ENCODE peak calls at places on chromosome 18, in four cellular contexts. G, P, S and M are unnamed samples.

GRCh38 chr18:9403795-9404564 is 69.4 kb downstream of the TWSG1 start:
- DNase-seq in P (no peak), S (no peak), G (no peak), M (no peak)

GRCh38 chr18:78427081-78427480 is 552.5 kb upstream of the SALL3 start:
- DNase-seq in G (no peak), S (no peak), P (no peak), M (no peak)

GRCh38 chr18:45723921-45724320 is at the start of gene SLC14A1:
- DNase-seq in G (no peak), P (no peak), S (no peak), M (no peak)

GRCh38 chr18:50662775-50663383 is 103.0 kb downstream of the MAPK4 start:
- DNase-seq in P (no peak), S (no peak), G (no peak), M (peak; percentile 18)

GRCh38 chr18:73766915-73767314 is 380.7 kb downstream of the FBXO15 start:
- DNase-seq in S (no peak), P (no peak), G (no peak), M (no peak)

GRCh38 chr18:7111134-7111533 is 6.5 kb downstream of the LAMA1 start:
- DNase-seq in G (no peak), S (no peak), P (no peak), M (no peak)

GRCh38 chr18:3014501-3015202 is 1.7 kb upstream of the LPIN2 start:
- DNase-seq in S (peak; percentile 60), G (no peak), P (no peak), M (peak; percentile 27)

GRCh38 chr18:62069556-62069955 is 117.3 kb downstream of the PIGN start:
- DNase-seq in G (no peak), S (no peak), P (no peak), M (no peak)

GRCh38 chr18:48814490-48815181 is 136.1 kb downstream of the SMAD7 start:
- DNase-seq in G (peak; percentile 14), P (no peak), S (no peak), M (no peak)

GRCh38 chr18:9494778-9495302 is 19.5 kb downstream of the RALBP1 start:
- DNase-seq in G (no peak), P (no peak), S (no peak), M (no peak)

GRCh38 chr18:60372598-60372997 is at the start of gene MC4R:
- DNase-seq in P (peak; percentile 29), G (no peak), S (no peak), M (no peak)

GRCh38 chr18:8685141-8685913 is 20.0 kb upstream of the MTCL1 start:
- DNase-seq in G (no peak), P (no peak), S (no peak), M (no peak)

GRCh38 chr18:79599503-79599931 is 80.1 kb upstream of the CTDP1 start:
- DNase-seq in G (peak; percentile 29), S (no peak), P (peak; percentile 37), M (no peak)

GRCh38 chr18:48408727-48409590 is at the start of gene ZBTB7C:
- DNase-seq in P (no peak), S (peak; percentile 3), G (peak; percentile 68), M (peak; percentile 72)

GRCh38 chr18:25033747-25034471 is 318.1 kb downstream of the ZNF521 start:
- DNase-seq in P (no peak), G (no peak), S (no peak), M (no peak)

GRCh38 chr18:79766308-79766707 is 31.4 kb upstream of the KCNG2 start:
- DNase-seq in G (peak; percentile 31), P (no peak), S (no peak), M (no peak)

GRCh38 chr18:44725300-44726096 is 44.8 kb downstream of the SETBP1 start:
- DNase-seq in S (peak; percentile 79), G (no peak), P (no peak), M (no peak)

GRCh38 chr18:61400016-61400630 is 66.9 kb downstream of the CDH20 start:
- DNase-seq in S (peak; percentile 36), P (no peak), G (no peak), M (no peak)

GRCh38 chr18:55477537-55478300 is 110.3 kb downstream of the TCF4 start:
- DNase-seq in G (no peak), S (peak; percentile 81), P (no peak), M (peak; percentile 38)

GRCh38 chr18:63260075-63260754 is 59.4 kb downstream of the BCL2 start:
- DNase-seq in S (no peak), P (no peak), G (no peak), M (no peak)

GRCh38 chr18:62586148-62586774 is 63.4 kb downstream of the ZCCHC2 start:
- DNase-seq in P (peak; percentile 60), G (peak; percentile 73), S (peak; percentile 65), M (peak; percentile 70)

GRCh38 chr18:45054595-45054994 is 373.9 kb downstream of the SETBP1 start:
- DNase-seq in P (no peak), S (no peak), G (no peak), M (no peak)

GRCh38 chr18:79056827-79057367 is 12.3 kb upstream of the ATP9B start:
- DNase-seq in G (peak; percentile 23), S (no peak), P (no peak), M (peak; percentile 76)

GRCh38 chr18:55998071-55998522 is 410.1 kb upstream of the TCF4 start:
- DNase-seq in S (no peak), G (no peak), P (no peak), M (peak; percentile 53)

GRCh38 chr18:44679912-44680270 is 797 bp upstream of the SETBP1 start:
- DNase-seq in S (peak; percentile 29), P (peak; percentile 54), G (peak; percentile 67), M (peak; percentile 65)

GRCh38 chr18:46237891-46238290 is 133.7 kb downstream of the HAUS1 start:
- DNase-seq in P (no peak), S (no peak), G (no peak), M (no peak)

GRCh38 chr18:3998698-3999333 is 456.3 kb downstream of the DLGAP1 start:
- DNase-seq in P (peak; percentile 70), G (no peak), S (peak; percentile 61), M (peak; percentile 21)

DNA sequence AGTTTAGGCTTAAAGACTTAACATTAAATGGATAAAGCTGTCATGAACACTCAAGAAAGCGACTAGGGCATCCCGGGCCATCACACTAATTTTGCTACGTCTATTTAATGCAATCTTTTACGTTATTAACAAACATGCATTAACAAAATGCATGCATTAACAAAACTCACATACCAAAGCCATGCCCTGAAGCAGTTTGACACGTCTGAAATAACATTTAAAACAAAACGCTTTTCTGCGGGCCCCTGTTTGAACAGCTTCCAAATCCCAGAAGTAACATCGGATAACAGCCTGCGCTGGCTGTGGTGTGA is 458 bp downstream of the B4GALT6 start:
- DNase-seq in S (no peak), G (no peak), P (no peak), M (no peak)
- H3K4me3 ChIP-seq in S (peak overlapping the region; percentile 52), G (peak overlapping the region; percentile 77), P (peak overlapping the region; percentile 78), M (no peak overlapping the region)

GRCh38 chr18:52348209-52348608 is 8.2 kb downstream of the DCC start:
- DNase-seq in G (no peak), S (no peak), P (peak; percentile 42), M (no peak)
- TF ChIP-seq CTCF in G (no peak), S (no peak), P (no peak), M (no peak)

GRCh38 chr18:74895686-74896085 is 298.0 kb downstream of the ZNF407 start:
- DNase-seq in G (no peak), P (no peak), S (peak; percentile 27), M (no peak)
- TF ChIP-seq POLR2A in G (no peak), P (no peak), S (no peak), M (no peak)

GRCh38 chr18:58962331-58962730 is 97.7 kb downstream of the ZNF532 start:
- DNase-seq in G (no peak), S (no peak), P (no peak), M (peak; percentile 77)
- H3K4me3 ChIP-seq in G (no peak overlapping the region), S (no peak overlapping the region), P (no peak overlapping the region), M (no peak overlapping the region)

GRCh38 chr18:21111351-21112139 is at the start of gene ROCK1:
- DNase-seq in S (peak; percentile 96), G (peak; percentile 99), P (peak; percentile 93), M (peak; percentile 97)

GRCh38 chr18:21109936-21110666 is 1.5 kb downstream of the ROCK1 start:
- DNase-seq in G (no peak), S (peak; percentile 49), P (no peak), M (no peak)

GRCh38 chr18:21110667-21111350 is 804 bp downstream of the ROCK1 start:
- DNase-seq in S (no peak), G (peak; percentile 74), P (peak; percentile 19), M (peak; percentile 42)

GRCh38 chr18:21112543-21113105 is 1.0 kb upstream of the ROCK1 start:
- DNase-seq in G (no peak), P (no peak), S (no peak), M (no peak)

GRCh38 chr18:21112140-21112473 is 494 bp upstream of the ROCK1 start:
- DNase-seq in P (no peak), G (no peak), S (no peak), M (no peak)
- TF ChIP-seq CTCF in P (no peak), G (no peak), S (no peak), M (no peak)

DNA sequence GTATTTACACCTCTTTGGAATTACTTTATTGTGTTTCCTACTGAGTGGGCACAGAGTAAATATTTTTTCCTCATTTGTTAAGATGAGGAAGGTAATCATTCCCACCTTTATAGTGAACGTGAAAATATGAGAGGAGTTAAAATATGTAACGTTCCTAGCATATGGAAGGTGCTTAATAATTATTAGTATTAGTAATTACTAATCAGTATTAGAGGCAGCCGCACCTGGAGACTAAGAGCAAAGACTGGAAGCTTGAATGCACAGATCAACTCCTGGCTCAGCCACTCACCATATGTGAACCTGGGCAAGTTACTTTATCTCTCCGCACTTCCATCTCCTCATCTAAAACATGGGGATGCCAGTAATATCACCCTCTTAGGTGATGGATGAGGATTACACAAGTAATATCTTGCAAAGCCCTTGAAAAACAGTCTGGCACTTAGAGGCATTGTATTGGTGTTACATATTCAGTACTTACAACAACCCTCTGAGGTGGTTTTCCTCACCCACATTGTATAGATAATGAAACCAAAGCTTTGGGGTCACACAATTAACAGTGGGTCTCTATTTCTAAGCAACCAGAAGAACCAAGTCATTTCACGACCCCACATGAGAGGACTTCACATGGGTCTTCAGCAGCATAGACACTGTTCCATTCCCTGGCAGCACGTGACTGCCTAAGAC is 100.3 kb upstream of the KCTD1 start:
- DNase-seq in P (no peak), S (no peak), G (no peak), M (no peak)
- TF ChIP-seq POLR2A in P (no peak), S (no peak), G (no peak), M (no peak)

GRCh38 chr18:36300211-36300610 is 2.7 kb downstream of the FHOD3 start:
- DNase-seq in P (no peak), G (no peak), S (no peak), M (no peak)

GRCh38 chr18:36296591-36297418 is 708 bp upstream of the FHOD3 start:
- DNase-seq in P (peak; percentile 74), S (peak; percentile 68), G (no peak), M (peak; percentile 71)

GRCh38 chr18:36297419-36298112 is at the start of gene FHOD3:
- DNase-seq in P (peak; percentile 26), G (peak; percentile 63), S (peak; percentile 23), M (peak; percentile 84)

GRCh38 chr18:36298113-36298701 is 694 bp downstream of the FHOD3 start:
- DNase-seq in S (no peak), P (no peak), G (no peak), M (peak; percentile 30)

DNA sequence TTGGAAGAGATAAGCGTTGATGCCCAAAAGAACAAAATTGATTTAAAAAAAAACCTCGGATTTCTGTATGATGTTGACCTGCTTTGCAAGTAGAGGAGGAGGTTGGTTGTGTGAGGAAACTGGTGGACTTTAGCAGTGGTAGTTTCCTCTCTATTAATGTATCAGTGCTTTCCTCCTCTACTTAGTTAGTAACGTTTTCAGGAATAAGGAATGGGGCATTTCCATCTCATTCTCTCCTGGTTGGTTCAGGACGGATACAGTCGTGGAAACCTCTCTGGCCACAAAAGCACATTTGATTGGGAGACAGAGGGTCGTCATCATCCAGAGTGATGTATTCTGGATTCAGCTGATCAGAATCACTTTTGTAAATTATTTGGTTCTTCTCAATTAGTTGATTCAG is 1.5 kb downstream of the FHOD3 start:
- DNase-seq in S (no peak), P (no peak), G (no peak), M (no peak)
- H3K4me3 ChIP-seq in S (no peak overlapping the region), P (no peak overlapping the region), G (no peak overlapping the region), M (no peak overlapping the region)